ENCODE peak calls at places on chromosomes 3 and 15, in six cellular contexts. I is heart left ventricle, U is heart right ventricle, V is fibroblast of mammary gland, E is body of pancreas, H is endodermal cell. S is an unnamed sample.

GRCh38 chr3:171948674-171949073 is 90.7 kb upstream of the FNDC3B start:
- DNase-seq in I (no peak), U (no peak), V (no peak), E (no peak), H (no peak), S (peak; percentile 52)

GRCh38 chr3:189270248-189270832 is 98.6 kb downstream of the TPRG1 start:
- DNase-seq in I (peak; percentile 53), U (peak; percentile 7), V (peak; percentile 76), E (peak; percentile 75), H (peak; percentile 85), S (peak; percentile 96)

GRCh38 chr15:31051646-31052045 is 49.9 kb downstream of the TRPM1 start:
- DNase-seq in I (no peak), U (no peak), V (no peak), E (no peak), H (no peak), S (no peak)

GRCh38 chr3:52331906-52332305 is 15.8 kb downstream of the DNAH1 start:
- DNase-seq in I (no peak), U (no peak), V (no peak), E (no peak), H (no peak), S (no peak)

GRCh38 chr3:48428088-48428862 is 1.6 kb downstream of the PLXNB1 start:
- DNase-seq in I (no peak), U (no peak), V (no peak), E (peak; percentile 85), H (peak; percentile 76), S (no peak)

GRCh38 chr15:45588199-45588910 is 1.2 kb downstream of the BLOC1S6 start:
- DNase-seq in I (no peak), U (no peak), V (peak; percentile 38), E (no peak), H (no peak), S (peak; percentile 75)

GRCh38 chr15:58522391-58522790 is 90.6 kb downstream of the LIPC start:
- DNase-seq in I (peak; percentile 68), U (no peak), V (no peak), E (no peak), H (no peak), S (no peak)

GRCh38 chr3:100875239-100875638 is 118.0 kb downstream of the ABI3BP start:
- DNase-seq in I (peak; percentile 59), U (peak; percentile 53), V (peak; percentile 84), E (peak; percentile 90), H (no peak), S (peak; percentile 74)

GRCh38 chr3:17195192-17195611 is 310.4 kb downstream of the PLCL2 start:
- DNase-seq in I (no peak), U (no peak), V (peak; percentile 27), E (peak; percentile 59), H (peak; percentile 63), S (no peak)

GRCh38 chr3:160886421-160886820 is 130.4 kb downstream of the PPM1L start:
- DNase-seq in I (no peak), U (no peak), V (no peak), E (no peak), H (no peak), S (no peak)

GRCh38 chr3:57164217-57164605 is 942 bp downstream of the IL17RD start:
- DNase-seq in I (peak; percentile 76), U (peak; percentile 70), V (peak; percentile 43), E (no peak), H (peak; percentile 55), S (peak; percentile 36)

GRCh38 chr3:181518222-181518621 is 193.5 kb upstream of the SOX2 start:
- DNase-seq in I (no peak), U (no peak), V (no peak), E (no peak), H (no peak), S (no peak)

GRCh38 chr3:150069158-150069536 is 98.5 kb upstream of the PFN2 start:
- DNase-seq in I (no peak), U (no peak), V (peak; percentile 20), E (no peak), H (no peak), S (no peak)

GRCh38 chr15:90619939-90620338 is 90.2 kb downstream of the CRTC3 start:
- DNase-seq in I (no peak), U (no peak), V (no peak), E (no peak), H (no peak), S (no peak)

GRCh38 chr3:184236636-184237035 is 7.3 kb downstream of the VWA5B2 start:
- DNase-seq in I (no peak), U (no peak), V (no peak), E (no peak), H (no peak), S (no peak)

GRCh38 chr3:42736081-42736480 is 33.5 kb upstream of the HHATL start:
- DNase-seq in I (no peak), U (no peak), V (no peak), E (no peak), H (peak; percentile 90), S (no peak)

GRCh38 chr15:96353378-96353930 is 23.0 kb downstream of the NR2F2 start:
- DNase-seq in I (no peak), U (no peak), V (no peak), E (no peak), H (no peak), S (no peak)
- H3K4me3 ChIP-seq in I (peak overlapping the region; percentile 70), U (peak overlapping the region; percentile 65), V (peak overlapping the region; percentile 70), E (no peak overlapping the region), H (peak overlapping the region; percentile 72), S (peak overlapping the region; percentile 53)

GRCh38 chr3:133457465-133458067 is 57.7 kb downstream of the BFSP2 start:
- DNase-seq in I (no peak), U (no peak), V (peak; percentile 30), E (no peak), H (no peak), S (no peak)
- TF ChIP-seq CTCF in I (no peak), U (no peak), V (peak; percentile 44), E (no peak), H (peak; percentile 63), S (peak; percentile 14)

GRCh38 chr15:92638709-92639365 is 16.7 kb downstream of the FAM174B start:
- DNase-seq in I (no peak), U (no peak), V (no peak), E (peak; percentile 71), H (peak; percentile 49), S (no peak)

GRCh38 chr15:92636950-92637481 is 18.6 kb downstream of the FAM174B start:
- DNase-seq in I (no peak), U (peak; percentile 3), V (no peak), E (peak; percentile 95), H (peak; percentile 88), S (peak; percentile 12)

GRCh38 chr15:92637621-92638020 is 18.0 kb downstream of the FAM174B start:
- DNase-seq in I (no peak), U (peak; percentile 11), V (no peak), E (no peak), H (peak; percentile 38), S (no peak)

GRCh38 chr15:92636401-92636949 is 19.1 kb downstream of the FAM174B start:
- DNase-seq in I (no peak), U (peak; percentile 2), V (no peak), E (no peak), H (no peak), S (no peak)

DNA sequence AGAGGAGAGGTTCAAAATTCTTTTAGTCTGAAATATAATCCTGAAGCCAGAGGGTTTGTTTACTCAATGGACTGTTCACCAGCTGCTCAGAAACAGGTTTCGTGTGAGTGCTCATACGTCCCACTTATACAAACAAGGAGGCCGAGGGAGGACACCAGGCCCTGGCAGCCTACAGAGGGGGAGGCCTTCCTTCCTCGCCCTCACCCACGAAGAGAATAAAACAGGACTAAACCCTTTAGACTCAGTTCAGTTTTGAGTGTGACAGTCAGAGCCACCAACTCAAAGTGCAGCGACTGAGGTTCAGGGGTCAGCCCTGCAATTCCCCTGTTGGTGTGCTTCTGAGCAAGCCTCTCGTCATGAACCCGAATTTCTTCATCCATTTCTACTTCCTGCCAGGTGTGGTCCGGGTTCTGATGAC is 17.3 kb downstream of the FAM174B start:
- DNase-seq in I (no peak), U (no peak), V (no peak), E (peak; percentile 88), H (no peak), S (peak; percentile 29)
- H3K4me3 ChIP-seq in I (no peak overlapping the region), U (no peak overlapping the region), V (no peak overlapping the region), E (no peak overlapping the region), H (no peak overlapping the region), S (no peak overlapping the region)

GRCh38 chr3:10416730-10417300 is 88.6 kb downstream of the ATP2B2 start:
- DNase-seq in I (no peak), U (no peak), V (no peak), E (no peak), H (no peak), S (no peak)

GRCh38 chr3:10421996-10422395 is 83.4 kb downstream of the ATP2B2 start:
- DNase-seq in I (no peak), U (no peak), V (no peak), E (no peak), H (no peak), S (no peak)

GRCh38 chr3:10419637-10420232 is 85.7 kb downstream of the ATP2B2 start:
- DNase-seq in I (no peak), U (no peak), V (no peak), E (no peak), H (no peak), S (peak; percentile 71)

GRCh38 chr3:10420745-10421475 is 84.5 kb downstream of the ATP2B2 start:
- DNase-seq in I (no peak), U (no peak), V (no peak), E (no peak), H (no peak), S (no peak)

DNA sequence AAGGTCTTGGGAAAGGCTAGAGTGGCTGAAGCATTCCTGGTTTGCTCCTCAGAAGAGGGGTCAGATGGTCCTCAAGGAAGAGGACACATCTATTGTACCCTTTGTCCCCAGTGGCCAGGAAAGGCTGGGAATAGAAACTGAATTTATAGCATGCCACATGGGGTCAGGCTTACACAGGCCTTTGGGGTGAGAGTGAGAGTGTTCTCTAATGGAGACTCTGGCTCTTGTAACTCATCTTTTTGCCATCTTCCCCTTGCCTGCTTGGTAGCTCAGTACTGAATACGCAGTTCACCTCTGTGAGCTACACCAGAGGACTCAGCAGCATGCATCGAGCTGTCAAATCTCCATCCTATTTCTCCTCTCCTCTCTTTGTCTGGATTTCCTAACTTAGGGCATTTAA is 87.5 kb downstream of the ATP2B2 start:
- DNase-seq in I (no peak), U (no peak), V (peak; percentile 17), E (no peak), H (no peak), S (peak; percentile 30)
- TF ChIP-seq CTCF in I (no peak), U (no peak), V (peak; percentile 25), E (no peak), H (peak; percentile 30), S (peak; percentile 20)

GRCh38 chr3:159796226-159796625 is 192.4 kb upstream of the IL12A start:
- DNase-seq in I (no peak), U (no peak), V (no peak), E (no peak), H (no peak), S (no peak)
- H3K4me3 ChIP-seq in I (no peak overlapping the region), U (no peak overlapping the region), V (no peak overlapping the region), E (no peak overlapping the region), H (no peak overlapping the region), S (no peak overlapping the region)